ENCODE peak calls at places on chromosomes 5 and 9, in ten cellular contexts. R is stimulated activated CD4-positive, alpha-beta T cell treated with anti-CD3 and anti-CD28 coated beads, Interleukin-2, amount 100 ng/mL, for 48 hours; I is GM12891; F is upper lobe of right lung; P is kidney glomerular epithelial cell; N is left ventricle myocardium inferior; B is SW 1271; L is GM03348; S is lower lobe of right lung; Z is ovary. C is an unnamed sample.

GRCh38 chr5:91898865-91899264 is 515.7 kb upstream of the ARRDC3 start:
- DNase-seq in S (no peak), L (no peak), I (no peak), N (no peak), B (no peak), Z (no peak), F (no peak), R (no peak), P (no peak), C (no peak)

GRCh38 chr9:129910628-129911567 is 75.6 kb downstream of the USP20 start:
- DNase-seq in I (no peak), Z (no peak), R (no peak), S (no peak), F (no peak), P (peak), N (no peak), B (peak), L (peak), C (no peak)

GRCh38 chr5:59328801-59329296 is 564.7 kb downstream of the PDE4D start:
- DNase-seq in Z (no peak), N (peak), R (no peak), I (no peak), L (no peak), S (no peak), P (peak), B (no peak), F (no peak), C (no peak)

GRCh38 chr9:14198544-14199510 is 115.1 kb downstream of the NFIB start:
- DNase-seq in S (no peak), I (no peak), F (no peak), N (peak), Z (peak), L (peak), P (no peak), B (no peak), R (no peak), C (peak)

GRCh38 chr5:98458004-98458403 is 315.5 kb upstream of the RGMB start:
- DNase-seq in S (no peak), I (no peak), Z (no peak), F (no peak), L (peak), N (no peak), P (no peak), R (no peak), B (no peak), C (no peak)

GRCh38 chr9:111926421-111926875 is 29.8 kb downstream of the UGCG start:
- DNase-seq in P (no peak), B (peak), N (peak), S (peak), L (peak), F (no peak), Z (no peak), I (peak), R (peak), C (peak)

GRCh38 chr9:106880863-106881262 is 17.9 kb downstream of the ZNF462 start:
- DNase-seq in N (no peak), F (no peak), P (no peak), B (no peak), I (no peak), S (no peak), L (no peak), R (no peak), Z (no peak), C (no peak)

GRCh38 chr9:110351009-110351467 is 13.4 kb upstream of the TXNDC8 start:
- DNase-seq in S (no peak), P (peak), B (peak), R (no peak), Z (no peak), I (no peak), F (no peak), L (peak), N (no peak), C (peak)

GRCh38 chr9:113737414-113738271 is 138.5 kb upstream of the ZNF618 start:
- DNase-seq in Z (peak), B (peak), I (peak), P (peak), R (peak), N (no peak), S (no peak), L (peak), F (no peak), C (peak)

GRCh38 chr9:32348289-32348688 is 36.2 kb upstream of the ACO1 start:
- DNase-seq in R (no peak), I (no peak), N (no peak), B (no peak), P (no peak), S (no peak), F (no peak), L (no peak), Z (no peak), C (no peak)

GRCh38 chr5:73450672-73451217 is 2.2 kb upstream of the FOXD1 start:
- DNase-seq in Z (no peak), R (no peak), B (no peak), L (no peak), N (no peak), P (no peak), I (no peak), F (no peak), S (no peak), C (no peak)

GRCh38 chr9:108622467-108622866 is 233.3 kb downstream of the ACTL7B start:
- DNase-seq in Z (no peak), B (no peak), S (no peak), P (no peak), R (no peak), F (no peak), I (no peak), L (peak), N (no peak), C (no peak)

GRCh38 chr9:136754626-136755284 is 3.3 kb downstream of the LCN8 start:
- DNase-seq in N (no peak), L (no peak), I (no peak), F (no peak), P (no peak), B (no peak), S (no peak), Z (no peak), R (no peak), C (no peak)

C was measured in colonic mucosa.